ENCODE peak calls at places on chromosomes 2 and 18, in four cellular contexts. One of them, this sample, is unnamed.
A peak's percentile ranks its signal among the peaks of the same experiment; 100 is the strongest.

GRCh38 chr2:116057538-116057937 is 1615.1 kb downstream of the DPP10 start:
- DNase-seq in thyroid gland: no peak
- DNase-seq in breast epithelium: no peak
- DNase-seq in Peyer's patch: no peak
- DNase-seq in this sample: no peak

GRCh38 chr2:175966839-175967238 is 35.2 kb downstream of the LNPK start:
- DNase-seq in thyroid gland: no peak
- DNase-seq in breast epithelium: no peak
- DNase-seq in Peyer's patch: no peak
- DNase-seq in this sample: no peak

GRCh38 chr2:98388081-98388480 is 41.8 kb downstream of the CNGA3 start:
- DNase-seq in thyroid gland: no peak
- DNase-seq in breast epithelium: no peak
- DNase-seq in Peyer's patch: no peak
- DNase-seq in this sample: no peak

GRCh38 chr2:163934134-163934533 is 198.3 kb upstream of the FIGN start:
- DNase-seq in thyroid gland: no peak
- DNase-seq in breast epithelium: no peak
- DNase-seq in Peyer's patch: no peak
- DNase-seq in this sample: no peak

GRCh38 chr2:235183789-235184188 is 232.0 kb downstream of the SH3BP4 start:
- DNase-seq in thyroid gland: no peak
- DNase-seq in breast epithelium: no peak
- DNase-seq in Peyer's patch: no peak
- DNase-seq in this sample: no peak

GRCh38 chr2:187500585-187501359 is 52.7 kb upstream of the CALCRL start:
- DNase-seq in thyroid gland: no peak
- DNase-seq in breast epithelium: no peak
- DNase-seq in Peyer's patch: no peak
- DNase-seq in this sample: no peak

GRCh38 chr2:8659092-8659734 is 22.6 kb upstream of the ID2 start:
- DNase-seq in thyroid gland: peak; percentile 64
- DNase-seq in breast epithelium: no peak
- DNase-seq in Peyer's patch: no peak
- DNase-seq in this sample: no peak

GRCh38 chr2:166304656-166305055 is 71.1 kb downstream of the SCN9A start:
- DNase-seq in thyroid gland: no peak
- DNase-seq in breast epithelium: no peak
- DNase-seq in Peyer's patch: no peak
- DNase-seq in this sample: no peak

GRCh38 chr2:73780242-73780582 is 309 bp upstream of the DUSP11 start:
- DNase-seq in thyroid gland: no peak
- DNase-seq in breast epithelium: no peak
- DNase-seq in Peyer's patch: no peak
- DNase-seq in this sample: no peak
- H3K4me3 ChIP-seq in thyroid gland: no peak overlapping the region
- H3K4me3 ChIP-seq in breast epithelium: peak overlapping the region; percentile 90
- H3K4me3 ChIP-seq in Peyer's patch: peak overlapping the region; percentile 87
- H3K4me3 ChIP-seq in this sample: peak overlapping the region; percentile 97

DNA sequence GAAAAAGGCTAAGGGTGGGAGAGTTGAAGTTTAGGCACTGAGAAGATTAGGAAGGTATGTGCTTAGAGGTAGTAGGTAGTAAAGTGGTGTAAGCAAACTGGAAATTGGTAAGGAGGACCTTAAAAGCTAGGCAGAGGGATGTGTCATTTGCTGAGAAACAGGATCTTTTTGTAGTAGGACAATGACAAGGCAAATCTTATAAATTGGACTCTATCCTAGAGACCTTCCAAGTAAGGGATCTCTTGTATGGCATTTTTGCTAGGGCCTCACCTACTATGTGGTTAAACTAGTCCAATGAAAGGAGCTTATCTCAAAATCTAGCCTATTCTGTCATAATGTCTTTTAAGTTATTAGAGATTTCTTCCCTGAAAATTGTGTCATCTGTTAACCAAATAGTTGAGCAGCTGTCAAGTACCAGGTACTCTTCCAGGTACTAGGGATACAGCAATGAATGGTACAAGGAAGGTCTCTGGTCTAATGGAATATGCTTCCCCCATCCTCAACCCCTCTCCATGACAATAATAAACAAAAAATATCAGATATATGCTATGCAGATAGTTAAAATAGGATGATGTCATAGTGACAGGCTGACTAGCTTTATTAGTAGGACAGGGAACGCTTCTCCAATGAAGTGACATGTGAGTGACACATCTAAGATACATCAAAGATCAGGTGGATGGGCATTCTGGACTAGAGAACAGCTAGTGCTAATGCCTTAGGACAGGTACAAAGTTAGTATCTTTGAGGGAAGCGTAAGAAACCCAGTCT is 17.7 kb downstream of the RIOK3 start:
- DNase-seq in thyroid gland: no peak
- DNase-seq in breast epithelium: no peak
- DNase-seq in Peyer's patch: no peak
- DNase-seq in this sample: no peak
- TF ChIP-seq POLR2A in thyroid gland: no peak
- TF ChIP-seq POLR2A in breast epithelium: no peak
- TF ChIP-seq POLR2A in Peyer's patch: no peak
- TF ChIP-seq POLR2A in this sample: no peak

GRCh38 chr2:96502891-96503636 is 2.1 kb downstream of the NEURL3 start:
- DNase-seq in thyroid gland: no peak
- DNase-seq in breast epithelium: peak; percentile 16
- DNase-seq in Peyer's patch: no peak
- DNase-seq in this sample: peak; percentile 85
- H3K27ac ChIP-seq in thyroid gland: no peak overlapping the region
- H3K27ac ChIP-seq in breast epithelium: peak overlapping the region; percentile 10
- H3K27ac ChIP-seq in Peyer's patch: no peak overlapping the region
- H3K27ac ChIP-seq in this sample: no peak overlapping the region

GRCh38 chr2:224412064-224412921 is 10.4 kb upstream of the FAM124B start:
- DNase-seq in thyroid gland: no peak
- DNase-seq in breast epithelium: no peak
- DNase-seq in Peyer's patch: no peak
- DNase-seq in this sample: no peak
- H3K4me3 ChIP-seq in thyroid gland: no peak overlapping the region
- H3K4me3 ChIP-seq in breast epithelium: peak overlapping the region; percentile 18
- H3K4me3 ChIP-seq in Peyer's patch: no peak overlapping the region
- H3K4me3 ChIP-seq in this sample: no peak overlapping the region

GRCh38 chr2:201116115-201116958 is at the start of gene CFLAR:
- DNase-seq in thyroid gland: peak; percentile 82
- DNase-seq in breast epithelium: peak; percentile 64
- DNase-seq in Peyer's patch: peak; percentile 81
- DNase-seq in this sample: peak; percentile 76
- TF ChIP-seq POLR2A in thyroid gland: peak; percentile 18
- TF ChIP-seq POLR2A in breast epithelium: peak; percentile 83
- TF ChIP-seq POLR2A in Peyer's patch: peak; percentile 92
- TF ChIP-seq POLR2A in this sample: no peak

GRCh38 chr18:3872651-3873050 is 422.7 kb downstream of the TGIF1 start:
- DNase-seq in thyroid gland: no peak
- DNase-seq in breast epithelium: no peak
- DNase-seq in Peyer's patch: no peak
- DNase-seq in this sample: no peak
- H3K27ac ChIP-seq in thyroid gland: no peak overlapping the region
- H3K27ac ChIP-seq in breast epithelium: no peak overlapping the region
- H3K27ac ChIP-seq in Peyer's patch: no peak overlapping the region
- H3K27ac ChIP-seq in this sample: no peak overlapping the region